ENCODE peak calls at places on chromosomes 1 and 21, in four cellular contexts. One of them, this sample, is unnamed.

GRCh38 chr1:162682013-162682419 is 49.8 kb downstream of the DDR2 start:
- DNase-seq in choroid plexus epithelial cell: no peak
- DNase-seq in adrenal gland: no peak
- DNase-seq in glomerular endothelial cell: no peak
- DNase-seq in this sample: no peak

GRCh38 chr1:54798769-54799641 is 2.1 kb downstream of the TTC22 start:
- DNase-seq in choroid plexus epithelial cell: peak
- DNase-seq in adrenal gland: peak
- DNase-seq in glomerular endothelial cell: no peak
- DNase-seq in this sample: no peak

GRCh38 chr1:181430015-181430657 is 53.2 kb upstream of the CACNA1E start:
- DNase-seq in glomerular endothelial cell: no peak
- DNase-seq in choroid plexus epithelial cell: no peak
- DNase-seq in adrenal gland: no peak
- DNase-seq in this sample: no peak

GRCh38 chr1:208782186-208782585 is 538.0 kb upstream of the PLXNA2 start:
- DNase-seq in glomerular endothelial cell: no peak
- DNase-seq in choroid plexus epithelial cell: no peak
- DNase-seq in adrenal gland: no peak
- DNase-seq in this sample: no peak

GRCh38 chr1:157170677-157171515 is 32.7 kb upstream of the ETV3 start:
- DNase-seq in choroid plexus epithelial cell: peak
- DNase-seq in adrenal gland: no peak
- DNase-seq in glomerular endothelial cell: no peak
- DNase-seq in this sample: peak

GRCh38 chr1:234977891-234978396 is 150.7 kb downstream of the TOMM20 start:
- DNase-seq in glomerular endothelial cell: no peak
- DNase-seq in choroid plexus epithelial cell: no peak
- DNase-seq in adrenal gland: no peak
- DNase-seq in this sample: no peak

GRCh38 chr1:204301171-204301957 is 58.4 kb downstream of the PLEKHA6 start:
- DNase-seq in glomerular endothelial cell: no peak
- DNase-seq in adrenal gland: no peak
- DNase-seq in choroid plexus epithelial cell: no peak
- DNase-seq in this sample: no peak

GRCh38 chr1:221478050-221478949 is 263.6 kb downstream of the DUSP10 start:
- DNase-seq in glomerular endothelial cell: no peak
- DNase-seq in adrenal gland: peak
- DNase-seq in choroid plexus epithelial cell: peak
- DNase-seq in this sample: peak

GRCh38 chr1:21762022-21762404 is 20.9 kb downstream of the USP48 start:
- DNase-seq in glomerular endothelial cell: no peak
- DNase-seq in adrenal gland: no peak
- DNase-seq in choroid plexus epithelial cell: no peak
- DNase-seq in this sample: no peak

GRCh38 chr21:34027727-34028461 is 45.5 kb upstream of the MRPS6 start:
- DNase-seq in choroid plexus epithelial cell: peak
- DNase-seq in glomerular endothelial cell: no peak
- DNase-seq in adrenal gland: no peak
- DNase-seq in this sample: no peak

GRCh38 chr1:174060090-174060489 is 37.9 kb upstream of the RC3H1 start:
- DNase-seq in adrenal gland: no peak
- DNase-seq in choroid plexus epithelial cell: no peak
- DNase-seq in glomerular endothelial cell: no peak
- DNase-seq in this sample: no peak

This sample was measured in neural crest cell.